ENCODE peak calls at places on chromosomes 4 and X, in ten cellular contexts. One of them, this sample, is unnamed.
A peak's percentile ranks its signal among the peaks of the same experiment; 100 is the strongest.

GRCh38 chr4:84530449-84530848 is 31.4 kb upstream of the NKX6-1 start:
- DNase-seq in stomach: no peak
- DNase-seq in GDM1: no peak
- DNase-seq in NCI-H1092: no peak
- DNase-seq in heart left ventricle: no peak
- DNase-seq in AG04450: no peak
- DNase-seq in iPS DF 6.9: no peak
- DNase-seq in ACHN: no peak
- DNase-seq in NK-92 treated with Interleukin-12 subunit alpha and Interleukin-12 subunit beta, amount 100 ng/mL, for 24 hours: no peak
- DNase-seq in GM13977: no peak
- DNase-seq in this sample: no peak

GRCh38 chr4:147683172-147683571 is 791 bp downstream of the PRMT9 start:
- DNase-seq in stomach: no peak
- DNase-seq in GDM1: no peak
- DNase-seq in NCI-H1092: no peak
- DNase-seq in heart left ventricle: no peak
- DNase-seq in AG04450: no peak
- DNase-seq in iPS DF 6.9: no peak
- DNase-seq in ACHN: peak; percentile 11
- DNase-seq in NK-92 treated with Interleukin-12 subunit alpha and Interleukin-12 subunit beta, amount 100 ng/mL, for 24 hours: no peak
- DNase-seq in GM13977: peak; percentile 45
- DNase-seq in this sample: no peak

GRCh38 chrX:9089652-9090051 is 55.7 kb upstream of the FAM9B start:
- DNase-seq in stomach: no peak
- DNase-seq in GDM1: no peak
- DNase-seq in NCI-H1092: no peak
- DNase-seq in heart left ventricle: no peak
- DNase-seq in AG04450: no peak
- DNase-seq in iPS DF 6.9: no peak
- DNase-seq in ACHN: no peak
- DNase-seq in NK-92 treated with Interleukin-12 subunit alpha and Interleukin-12 subunit beta, amount 100 ng/mL, for 24 hours: no peak
- DNase-seq in GM13977: no peak
- DNase-seq in this sample: no peak

GRCh38 chr4:76637704-76638361 is 202.8 kb downstream of the SHROOM3 start:
- DNase-seq in stomach: no peak
- DNase-seq in GDM1: no peak
- DNase-seq in NCI-H1092: no peak
- DNase-seq in heart left ventricle: no peak
- DNase-seq in AG04450: no peak
- DNase-seq in iPS DF 6.9: no peak
- DNase-seq in ACHN: no peak
- DNase-seq in NK-92 treated with Interleukin-12 subunit alpha and Interleukin-12 subunit beta, amount 100 ng/mL, for 24 hours: no peak
- DNase-seq in GM13977: no peak
- DNase-seq in this sample: no peak

GRCh38 chrX:22314692-22315091 is 42.0 kb downstream of the CBLL2 start:
- DNase-seq in stomach: no peak
- DNase-seq in GDM1: no peak
- DNase-seq in NCI-H1092: no peak
- DNase-seq in heart left ventricle: no peak
- DNase-seq in AG04450: no peak
- DNase-seq in iPS DF 6.9: no peak
- DNase-seq in ACHN: peak; percentile 47
- DNase-seq in NK-92 treated with Interleukin-12 subunit alpha and Interleukin-12 subunit beta, amount 100 ng/mL, for 24 hours: no peak
- DNase-seq in GM13977: no peak
- DNase-seq in this sample: no peak

GRCh38 chr4:187276786-187277408 is 553.2 kb upstream of the FAT1 start:
- DNase-seq in stomach: no peak
- DNase-seq in GDM1: no peak
- DNase-seq in NCI-H1092: no peak
- DNase-seq in heart left ventricle: no peak
- DNase-seq in AG04450: peak; percentile 34
- DNase-seq in iPS DF 6.9: no peak
- DNase-seq in ACHN: no peak
- DNase-seq in NK-92 treated with Interleukin-12 subunit alpha and Interleukin-12 subunit beta, amount 100 ng/mL, for 24 hours: no peak
- DNase-seq in GM13977: no peak
- DNase-seq in this sample: no peak

GRCh38 chrX:110219920-110220319 is 98.0 kb downstream of the AMMECR1 start:
- DNase-seq in stomach: no peak
- DNase-seq in GDM1: no peak
- DNase-seq in NCI-H1092: no peak
- DNase-seq in heart left ventricle: no peak
- DNase-seq in AG04450: no peak
- DNase-seq in iPS DF 6.9: no peak
- DNase-seq in ACHN: peak; percentile 32
- DNase-seq in NK-92 treated with Interleukin-12 subunit alpha and Interleukin-12 subunit beta, amount 100 ng/mL, for 24 hours: no peak
- DNase-seq in GM13977: no peak
- DNase-seq in this sample: no peak

GRCh38 chrX:19670854-19671620 is 155.7 kb upstream of the MAP3K15 start:
- DNase-seq in stomach: no peak
- DNase-seq in GDM1: no peak
- DNase-seq in NCI-H1092: no peak
- DNase-seq in heart left ventricle: no peak
- DNase-seq in AG04450: peak; percentile 36
- DNase-seq in iPS DF 6.9: no peak
- DNase-seq in ACHN: peak; percentile 70
- DNase-seq in NK-92 treated with Interleukin-12 subunit alpha and Interleukin-12 subunit beta, amount 100 ng/mL, for 24 hours: no peak
- DNase-seq in GM13977: no peak
- DNase-seq in this sample: no peak

GRCh38 chr4:139913398-139913990 is 240.5 kb downstream of the MAML3 start:
- DNase-seq in stomach: peak; percentile 46
- DNase-seq in GDM1: no peak
- DNase-seq in NCI-H1092: peak; percentile 45
- DNase-seq in heart left ventricle: no peak
- DNase-seq in AG04450: no peak
- DNase-seq in iPS DF 6.9: no peak
- DNase-seq in ACHN: no peak
- DNase-seq in NK-92 treated with Interleukin-12 subunit alpha and Interleukin-12 subunit beta, amount 100 ng/mL, for 24 hours: no peak
- DNase-seq in GM13977: no peak
- DNase-seq in this sample: peak; percentile 67

GRCh38 chr4:117968606-117969005 is 65.7 kb upstream of the NDST3 start:
- DNase-seq in stomach: no peak
- DNase-seq in GDM1: no peak
- DNase-seq in NCI-H1092: no peak
- DNase-seq in heart left ventricle: no peak
- DNase-seq in AG04450: no peak
- DNase-seq in iPS DF 6.9: no peak
- DNase-seq in ACHN: peak; percentile 2
- DNase-seq in NK-92 treated with Interleukin-12 subunit alpha and Interleukin-12 subunit beta, amount 100 ng/mL, for 24 hours: no peak
- DNase-seq in GM13977: no peak
- DNase-seq in this sample: no peak

GRCh38 chrX:22760513-22761057 is 239.2 kb upstream of the DDX53 start:
- DNase-seq in stomach: no peak
- DNase-seq in GDM1: no peak
- DNase-seq in NCI-H1092: no peak
- DNase-seq in heart left ventricle: no peak
- DNase-seq in AG04450: no peak
- DNase-seq in iPS DF 6.9: no peak
- DNase-seq in ACHN: peak; percentile 1
- DNase-seq in NK-92 treated with Interleukin-12 subunit alpha and Interleukin-12 subunit beta, amount 100 ng/mL, for 24 hours: no peak
- DNase-seq in GM13977: no peak
- DNase-seq in this sample: no peak

GRCh38 chr4:182555997-182556418 is 312.8 kb downstream of the TENM3 start:
- DNase-seq in stomach: no peak
- DNase-seq in GDM1: no peak
- DNase-seq in NCI-H1092: peak; percentile 65
- DNase-seq in heart left ventricle: no peak
- DNase-seq in AG04450: peak; percentile 85
- DNase-seq in iPS DF 6.9: peak; percentile 54
- DNase-seq in ACHN: peak; percentile 41
- DNase-seq in NK-92 treated with Interleukin-12 subunit alpha and Interleukin-12 subunit beta, amount 100 ng/mL, for 24 hours: no peak
- DNase-seq in GM13977: no peak
- DNase-seq in this sample: no peak